ENCODE peak calls at places on chromosome 18, in nine cellular contexts. V is HL-60; J is IMR-90; X is CD8-positive, alpha-beta T cell; K is cardiac muscle cell; F is cardiac fibroblast; U is hepatocyte; E is breast epithelium; G is Panc1. P is an unnamed sample.

GRCh38 chr18:46849007-46849406 is 68.3 kb downstream of the PIAS2 start:
- DNase-seq in X (no peak), K (no peak), V (no peak), J (no peak), F (no peak), E (no peak), G (no peak), U (no peak), P (no peak)

GRCh38 chr18:22680968-22681367 is 252.2 kb upstream of the RBBP8 start:
- DNase-seq in V (no peak), X (no peak), G (no peak), F (no peak), U (no peak), E (no peak), J (no peak), K (no peak), P (no peak)

GRCh38 chr18:22558945-22559385 is 141.2 kb upstream of the CTAGE1 start:
- DNase-seq in F (peak; percentile 75), J (peak; percentile 72), G (no peak), K (peak; percentile 75), U (peak; percentile 89), V (no peak), E (no peak), X (no peak), P (no peak)

GRCh38 chr18:61926532-61926931 is 33.7 kb upstream of the RNF152 start:
- DNase-seq in F (no peak), X (no peak), E (no peak), G (no peak), J (no peak), K (no peak), U (no peak), V (no peak), P (no peak)

GRCh38 chr18:52715421-52715820 is 375.4 kb downstream of the DCC start:
- DNase-seq in X (no peak), V (no peak), G (no peak), E (no peak), J (no peak), K (no peak), U (no peak), F (no peak), P (no peak)

GRCh38 chr18:3710712-3711269 is 260.8 kb downstream of the TGIF1 start:
- DNase-seq in K (no peak), G (no peak), X (no peak), U (peak; percentile 52), F (no peak), J (no peak), E (peak; percentile 39), V (peak; percentile 79), P (no peak)

GRCh38 chr18:11570770-11571169 is 38.6 kb upstream of the SLC35G4 start:
- DNase-seq in E (no peak), U (no peak), X (no peak), F (peak; percentile 9), J (peak; percentile 24), V (no peak), K (no peak), G (no peak), P (no peak)

GRCh38 chr18:13611058-13611615 is 115.2 kb downstream of the FAM210A start:
- DNase-seq in E (peak; percentile 60), G (no peak), J (peak; percentile 13), K (no peak), F (peak; percentile 45), V (no peak), X (no peak), U (peak; percentile 24), P (peak; percentile 31)

GRCh38 chr18:30889582-30890301 is 152.8 kb downstream of the DSC3 start:
- DNase-seq in U (peak; percentile 42), E (no peak), K (peak; percentile 31), J (no peak), V (no peak), G (peak; percentile 8), F (peak; percentile 9), X (no peak), P (no peak)

GRCh38 chr18:38427234-38427633 is 861.6 kb upstream of the CELF4 start:
- DNase-seq in U (no peak), X (no peak), V (peak; percentile 2), G (no peak), J (no peak), F (no peak), K (peak; percentile 25), E (no peak), P (no peak)

GRCh38 chr18:13257361-13257980 is 38.9 kb downstream of the LDLRAD4 start:
- DNase-seq in F (no peak), U (no peak), J (no peak), X (no peak), E (no peak), K (no peak), G (no peak), V (no peak), P (no peak)

GRCh38 chr18:69483574-69483973 is 82.9 kb downstream of the DOK6 start:
- DNase-seq in F (no peak), E (no peak), J (no peak), G (no peak), U (no peak), K (no peak), V (no peak), X (no peak), P (no peak)

GRCh38 chr18:55778731-55779460 is 190.9 kb upstream of the TCF4 start:
- DNase-seq in G (no peak), U (no peak), F (peak; percentile 53), X (no peak), J (no peak), K (no peak), V (peak; percentile 67), E (no peak), P (no peak)
- H3K4me3 ChIP-seq in G (peak overlapping the region; percentile 31), U (peak overlapping the region; percentile 48), F (peak overlapping the region; percentile 64), X (no peak overlapping the region), J (peak overlapping the region; percentile 72), K (peak overlapping the region; percentile 40), V (peak overlapping the region; percentile 7), E (peak overlapping the region; percentile 45), P (no peak overlapping the region)

GRCh38 chr18:50277935-50278334 is 3.4 kb downstream of the MBD1 start:
- DNase-seq in F (peak; percentile 91), G (no peak), K (no peak), X (no peak), E (no peak), V (no peak), J (peak; percentile 74), U (no peak), P (no peak)

GRCh38 chr18:50280707-50281294 is 522 bp downstream of the MBD1 start:
- DNase-seq in X (no peak), G (no peak), K (no peak), U (no peak), E (no peak), F (no peak), V (no peak), J (no peak), P (no peak)

GRCh38 chr18:50281972-50282520 is 723 bp upstream of the MBD1 start:
- DNase-seq in X (no peak), V (no peak), U (no peak), K (no peak), F (no peak), G (no peak), J (no peak), E (peak; percentile 30), P (no peak)

GRCh38 chr18:50281295-50281971 is at the start of gene MBD1:
- DNase-seq in E (peak; percentile 96), G (peak; percentile 85), J (peak; percentile 99), U (peak; percentile 99), F (peak; percentile 99), X (peak; percentile 94), V (peak; percentile 99), K (peak; percentile 99), P (peak; percentile 92)

DNA sequence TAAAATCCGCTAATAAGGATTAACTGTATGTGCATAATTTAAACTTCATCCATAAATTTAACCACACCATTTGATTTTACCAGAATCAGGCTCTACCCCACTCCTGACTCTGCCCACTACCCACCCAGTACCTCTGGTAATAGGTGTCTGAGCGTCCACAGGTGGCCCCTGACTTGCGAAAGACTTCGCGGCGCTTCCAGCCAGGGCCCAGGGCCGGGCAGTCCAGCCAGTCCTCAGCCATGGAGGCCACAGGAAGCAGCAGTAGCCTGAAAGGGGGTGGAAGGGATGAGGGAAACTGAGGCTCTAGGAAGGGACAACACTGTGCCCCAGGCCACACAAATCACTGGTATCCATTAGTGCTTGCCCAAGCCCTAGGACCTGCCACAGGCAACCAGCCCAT is 1.6 kb downstream of the MBD1 start:
- DNase-seq in F (no peak), U (no peak), V (no peak), E (no peak), K (no peak), G (no peak), J (no peak), X (no peak), P (no peak)
- H3K4me3 ChIP-seq in F (peak overlapping the region; percentile 96), U (no peak overlapping the region), V (peak overlapping the region; percentile 90), E (no peak overlapping the region), K (peak overlapping the region; percentile 43), G (no peak overlapping the region), J (no peak overlapping the region), X (peak overlapping the region; percentile 80), P (peak overlapping the region; percentile 94)

DNA sequence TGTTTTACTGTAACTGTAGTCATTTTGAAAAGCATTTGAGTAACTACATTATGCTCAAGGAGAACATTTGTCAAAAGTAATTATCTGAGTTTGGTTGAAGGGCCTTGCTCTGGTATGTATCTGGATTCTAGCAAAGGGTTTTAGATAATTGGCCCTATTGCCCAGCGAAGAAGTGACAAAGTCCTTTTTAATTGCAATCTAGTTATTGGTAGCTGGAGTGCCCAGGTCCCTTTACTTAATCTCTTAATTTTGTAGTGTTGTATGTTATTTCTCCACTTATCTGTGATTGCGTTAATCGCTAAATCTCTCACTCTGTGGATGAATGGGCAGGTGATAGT is 1.8 kb downstream of the ASXL3 start:
- DNase-seq in E (no peak), V (no peak), X (no peak), K (no peak), G (no peak), F (no peak), J (no peak), U (no peak), P (no peak)
- H3K4me3 ChIP-seq in E (no peak overlapping the region), V (no peak overlapping the region), X (no peak overlapping the region), K (peak overlapping the region; percentile 71), G (peak overlapping the region; percentile 35), F (no peak overlapping the region), J (no peak overlapping the region), U (peak overlapping the region; percentile 82), P (no peak overlapping the region)

GRCh38 chr18:57655740-57656139 is 34.1 kb upstream of the NARS1 start:
- DNase-seq in X (no peak), F (no peak), V (peak; percentile 47), G (no peak), K (no peak), U (no peak), E (no peak), J (no peak), P (no peak)

GRCh38 chr18:57657566-57657965 is 35.9 kb upstream of the NARS1 start:
- DNase-seq in F (no peak), J (no peak), E (no peak), X (no peak), V (no peak), K (no peak), G (no peak), U (no peak), P (no peak)

GRCh38 chr18:57660961-57661360 is 39.3 kb upstream of the NARS1 start:
- DNase-seq in E (no peak), V (no peak), X (no peak), J (peak; percentile 91), K (no peak), U (no peak), F (peak; percentile 73), G (no peak), P (no peak)

GRCh38 chr18:57664600-57665165 is 43.0 kb upstream of the NARS1 start:
- DNase-seq in G (no peak), X (no peak), K (peak; percentile 6), U (no peak), F (no peak), V (peak; percentile 38), E (no peak), J (no peak), P (no peak)

GRCh38 chr18:57659463-57660102 is 37.9 kb upstream of the NARS1 start:
- DNase-seq in U (no peak), F (peak; percentile 17), E (no peak), X (no peak), V (no peak), G (no peak), J (peak; percentile 78), K (no peak), P (no peak)
- H3K4me3 ChIP-seq in U (no peak overlapping the region), F (no peak overlapping the region), E (no peak overlapping the region), X (no peak overlapping the region), V (no peak overlapping the region), G (no peak overlapping the region), J (no peak overlapping the region), K (no peak overlapping the region), P (no peak overlapping the region)